ENCODE peak calls at places on chromosomes 5 and 9, in four cellular contexts. T is A549, L is transverse colon, C is breast epithelium. H is an unnamed sample.

GRCh38 chr9:114003756-114004155 is 74.3 kb downstream of the AMBP start:
- DNase-seq in T (no peak), L (no peak), C (no peak), H (no peak)

GRCh38 chr9:69276775-69277174 is 48.2 kb upstream of the ENTREP1 start:
- DNase-seq in T (no peak), L (no peak), C (no peak), H (no peak)

GRCh38 chr9:87260171-87260570 is 237.5 kb upstream of the DAPK1 start:
- DNase-seq in T (no peak), L (no peak), C (no peak), H (no peak)

GRCh38 chr5:89988998-89989690 is 420.4 kb downstream of the CETN3 start:
- DNase-seq in T (no peak), L (no peak), C (no peak), H (no peak)

GRCh38 chr9:100167176-100167575 is 68.1 kb downstream of the INVS start:
- DNase-seq in T (no peak), L (no peak), C (no peak), H (no peak)

GRCh38 chr5:131277875-131278795 is 14.3 kb downstream of the CDC42SE2 start:
- DNase-seq in T (no peak), L (no peak), C (no peak), H (peak)

GRCh38 chr9:88523056-88523455 is 11.9 kb upstream of the NXNL2 start:
- DNase-seq in T (no peak), L (no peak), C (no peak), H (no peak)

GRCh38 chr9:114284316-114285060 is 38.4 kb upstream of the ORM1 start:
- DNase-seq in T (no peak), L (no peak), C (no peak), H (no peak)

GRCh38 chr5:34522599-34523381 is 133.3 kb upstream of the RAI14 start:
- DNase-seq in T (peak), L (peak), C (peak), H (peak)

GRCh38 chr9:72305102-72305546 is 59.9 kb downstream of the ZFAND5 start:
- DNase-seq in T (peak), L (peak), C (peak), H (peak)

GRCh38 chr9:3181049-3181953 is 337.4 kb upstream of the PUM3 start:
- DNase-seq in T (peak), L (peak), C (peak), H (peak)

GRCh38 chr5:95773325-95774059 is 42.4 kb downstream of the RHOBTB3 start:
- DNase-seq in T (no peak), L (no peak), C (no peak), H (peak)

GRCh38 chr5:145360936-145361335 is 474.2 kb downstream of the PRELID2 start:
- DNase-seq in T (no peak), L (no peak), C (no peak), H (no peak)

GRCh38 chr5:96200611-96201010 is 232.4 kb downstream of the PCSK1 start:
- DNase-seq in T (no peak), L (peak), C (no peak), H (no peak)

GRCh38 chr9:93129691-93130500 is 4.2 kb downstream of the NINJ1 start:
- DNase-seq in T (no peak), L (peak), C (no peak), H (no peak)

GRCh38 chr9:124334568-124335319 is 77.0 kb downstream of the NEK6 start:
- DNase-seq in T (no peak), L (no peak), C (no peak), H (no peak)

GRCh38 chr5:62354028-62354874 is 48.2 kb downstream of the KIF2A start:
- DNase-seq in T (peak), L (no peak), C (no peak), H (peak)

GRCh38 chr9:131122158-131122557 is 3.2 kb upstream of the NUP214 start:
- DNase-seq in T (no peak), L (no peak), C (peak), H (no peak)

GRCh38 chr5:67268233-67269011 is 71.8 kb upstream of the CD180 start:
- DNase-seq in T (peak), L (peak), C (peak), H (no peak)

GRCh38 chr9:75953218-75953617 is 62.7 kb downstream of the PCSK5 start:
- DNase-seq in T (no peak), L (no peak), C (no peak), H (no peak)

GRCh38 chr5:16406023-16406422 is 59.6 kb downstream of the ZNF622 start:
- DNase-seq in T (no peak), L (no peak), C (no peak), H (no peak)

GRCh38 chr5:178218237-178218636 is 13.9 kb downstream of the HNRNPAB start:
- DNase-seq in T (no peak), L (no peak), C (no peak), H (no peak)

GRCh38 chr5:178214160-178214803 is 9.9 kb downstream of the HNRNPAB start:
- DNase-seq in T (no peak), L (no peak), C (no peak), H (no peak)

GRCh38 chr5:178216088-178216534 is 11.8 kb downstream of the HNRNPAB start:
- DNase-seq in T (no peak), L (peak), C (no peak), H (peak)

GRCh38 chr5:178215263-178216002 is 11.1 kb downstream of the HNRNPAB start:
- DNase-seq in T (no peak), L (peak), C (no peak), H (peak)

GRCh38 chr5:178216779-178217178 is 12.4 kb downstream of the HNRNPAB start:
- DNase-seq in T (no peak), L (no peak), C (no peak), H (no peak)
- TF ChIP-seq POLR2A in T (no peak), L (no peak), C (no peak), H (no peak)

DNA sequence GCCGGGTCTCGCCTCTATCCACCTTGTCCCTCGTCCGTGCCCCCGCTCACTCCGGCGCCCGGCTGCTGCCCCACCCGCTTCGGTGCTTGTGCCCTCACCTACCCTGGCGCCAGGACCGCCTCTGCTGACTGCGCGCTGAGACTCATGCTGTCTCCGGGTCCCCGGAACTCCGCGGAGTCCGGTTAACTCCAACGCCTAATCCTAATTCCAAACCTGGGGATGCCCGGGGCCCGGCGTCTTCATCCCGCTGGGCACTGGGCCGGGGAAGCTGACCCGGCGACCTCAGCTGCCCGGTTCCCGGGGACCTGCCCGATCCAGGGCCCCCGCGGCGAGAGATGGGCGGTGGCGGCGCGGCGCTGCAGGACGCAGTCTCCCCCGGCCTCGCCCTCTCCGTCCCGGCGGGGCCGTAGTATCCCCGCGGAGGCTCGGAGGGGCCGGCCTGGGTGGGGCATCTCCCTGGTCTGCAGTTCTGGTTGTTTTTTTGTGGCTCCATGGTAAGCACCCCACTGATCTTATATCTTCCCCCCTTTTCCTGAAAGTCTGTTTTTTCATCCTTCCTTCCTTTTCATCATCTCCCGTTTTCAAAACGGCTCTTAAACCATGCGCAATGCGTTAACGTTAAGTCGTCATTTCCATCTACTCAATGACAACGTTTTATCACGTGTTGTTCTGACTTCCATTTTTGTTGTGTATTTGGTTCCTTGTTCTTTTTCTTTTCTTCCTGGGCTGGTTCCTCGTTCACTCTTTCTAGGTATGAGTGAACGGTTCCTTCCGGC is 41.1 kb upstream of the PLEKHG4B start:
- DNase-seq in T (no peak), L (no peak), C (no peak), H (no peak)
- H3K4me3 ChIP-seq in T (no peak), L (no peak), C (no peak), H (no peak)

DNA sequence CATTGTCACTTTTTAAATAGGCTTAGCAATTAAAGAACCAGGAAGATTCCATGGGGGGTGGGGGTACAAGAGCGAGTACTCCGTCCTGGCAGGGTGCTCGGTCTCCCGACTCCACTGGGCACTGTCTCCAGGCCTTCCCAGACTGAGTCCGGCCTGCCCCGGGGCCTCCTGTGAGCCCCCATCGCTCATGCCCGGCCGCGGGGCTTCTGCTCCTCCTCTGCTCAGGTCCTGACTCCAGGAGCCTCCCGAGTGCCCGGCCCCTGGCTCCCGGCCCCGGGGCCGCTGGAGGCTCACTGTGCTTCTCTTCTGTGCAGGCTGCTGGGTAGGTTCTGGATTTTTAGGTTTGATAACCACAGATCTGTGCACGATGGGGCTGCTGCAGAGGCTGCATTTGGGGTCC is 75.0 kb upstream of the RXRA start:
- DNase-seq in T (no peak), L (no peak), C (no peak), H (no peak)
- TF ChIP-seq CTCF in T (no peak), L (no peak), C (no peak), H (no peak)

GRCh38 chr5:172776235-172776594 is 5.2 kb upstream of the DUSP1 start:
- DNase-seq in T (no peak), L (no peak), C (no peak), H (no peak)

GRCh38 chr5:172775326-172776234 is 4.6 kb upstream of the DUSP1 start:
- DNase-seq in T (no peak), L (peak), C (peak), H (peak)

GRCh38 chr5:172779968-172780350 is 9.0 kb upstream of the DUSP1 start:
- DNase-seq in T (no peak), L (peak), C (no peak), H (no peak)

GRCh38 chr5:172778223-172778814 is 7.3 kb upstream of the DUSP1 start:
- DNase-seq in T (no peak), L (peak), C (no peak), H (no peak)

DNA sequence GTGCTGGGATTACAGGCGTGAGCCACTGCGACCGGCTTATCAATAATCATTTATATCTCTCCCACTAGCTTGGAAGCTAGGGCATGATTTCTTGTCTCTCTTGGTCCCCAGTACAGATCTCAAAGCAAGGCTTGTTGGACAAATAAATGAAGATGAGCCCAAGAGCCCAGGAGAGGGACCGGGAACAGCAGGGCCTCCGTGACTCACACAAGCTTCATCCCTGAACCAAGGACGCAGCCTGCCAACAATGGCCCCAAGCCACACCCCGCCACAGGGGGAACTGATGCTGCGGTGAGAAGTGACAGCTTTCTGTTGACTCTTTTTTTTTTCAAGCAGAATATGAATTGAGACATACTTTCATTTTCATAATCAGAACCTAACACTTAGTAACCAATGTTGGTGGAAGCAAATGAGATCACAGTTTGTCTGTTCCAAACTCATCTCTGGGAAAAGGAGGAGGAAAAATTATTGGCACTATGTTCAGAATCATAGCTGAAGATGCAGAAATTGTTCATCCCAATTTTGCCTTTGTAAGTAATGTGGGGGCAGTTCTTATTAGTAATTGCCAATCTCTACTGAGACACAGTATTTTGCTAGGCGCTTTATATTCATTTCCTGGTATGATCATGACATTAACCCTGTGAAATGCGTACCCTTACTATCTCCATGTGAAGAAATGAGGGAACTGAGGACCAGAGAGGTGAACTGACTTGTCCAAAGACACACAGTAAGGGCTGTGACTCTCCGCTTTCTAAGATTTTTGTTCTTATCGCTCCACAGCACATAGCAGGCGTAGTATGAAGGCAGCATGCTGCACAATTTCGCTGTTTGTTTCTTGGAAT is 6.6 kb upstream of the DUSP1 start:
- DNase-seq in T (peak), L (peak), C (peak), H (peak)
- TF ChIP-seq POLR2A in T (no peak), L (peak), C (no peak), H (no peak)

GRCh38 chr9:90055226-90055625 is 450.4 kb downstream of the GADD45G start:
- DNase-seq in T (no peak), L (no peak), C (no peak), H (no peak)

GRCh38 chr9:90047828-90048227 is 443.0 kb downstream of the GADD45G start:
- DNase-seq in T (no peak), L (no peak), C (no peak), H (no peak)

GRCh38 chr9:90054810-90055209 is 450.0 kb downstream of the GADD45G start:
- DNase-seq in T (no peak), L (no peak), C (no peak), H (no peak)

GRCh38 chr9:90057361-90057760 is 452.5 kb downstream of the GADD45G start:
- DNase-seq in T (no peak), L (no peak), C (no peak), H (no peak)

DNA sequence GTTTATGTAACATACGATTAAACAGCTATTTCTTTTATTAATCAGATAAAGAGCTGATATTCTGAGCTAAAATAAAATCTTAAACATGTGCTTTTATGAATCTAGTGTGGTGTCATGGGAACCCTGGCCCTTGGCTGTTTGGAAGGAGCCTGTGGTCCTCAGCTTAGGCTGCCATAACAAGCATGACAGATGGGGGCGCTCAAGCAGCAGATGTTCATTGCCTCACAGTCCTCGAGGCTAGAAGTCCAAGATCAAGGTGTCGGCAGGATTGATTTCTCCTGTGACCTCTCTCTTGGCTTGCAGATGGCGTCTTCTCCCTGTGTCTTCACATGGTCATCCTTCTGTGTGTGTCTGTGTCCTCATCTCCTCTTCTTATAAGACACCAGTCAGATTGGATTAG is 448.2 kb downstream of the GADD45G start:
- DNase-seq in T (no peak), L (no peak), C (no peak), H (peak)
- H3K4me3 ChIP-seq in T (no peak), L (no peak), C (no peak), H (no peak)

DNA sequence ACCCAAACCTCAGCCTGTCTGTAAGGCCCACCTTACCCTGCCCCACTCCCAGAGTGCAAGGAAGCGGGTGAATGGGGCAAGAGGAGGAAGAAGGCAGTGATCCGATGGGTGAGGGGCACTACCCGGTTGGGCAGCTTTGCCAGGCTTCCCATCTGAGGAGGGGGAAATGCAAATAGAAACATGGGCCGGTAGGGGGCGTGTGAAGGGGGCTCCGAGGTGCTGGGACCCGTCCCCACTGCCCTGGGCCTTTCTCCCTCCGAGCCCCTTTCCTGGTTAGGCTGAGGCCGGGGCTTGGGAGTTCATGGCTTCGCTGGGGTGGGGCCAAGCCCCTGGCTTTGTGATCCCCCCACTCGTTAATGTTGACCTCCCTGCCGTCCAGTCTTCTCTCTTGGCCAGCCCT is 23.6 kb upstream of the MYORG start:
- DNase-seq in T (no peak), L (no peak), C (no peak), H (no peak)
- TF ChIP-seq CTCF in T (no peak), L (no peak), C (no peak), H (no peak)

DNA sequence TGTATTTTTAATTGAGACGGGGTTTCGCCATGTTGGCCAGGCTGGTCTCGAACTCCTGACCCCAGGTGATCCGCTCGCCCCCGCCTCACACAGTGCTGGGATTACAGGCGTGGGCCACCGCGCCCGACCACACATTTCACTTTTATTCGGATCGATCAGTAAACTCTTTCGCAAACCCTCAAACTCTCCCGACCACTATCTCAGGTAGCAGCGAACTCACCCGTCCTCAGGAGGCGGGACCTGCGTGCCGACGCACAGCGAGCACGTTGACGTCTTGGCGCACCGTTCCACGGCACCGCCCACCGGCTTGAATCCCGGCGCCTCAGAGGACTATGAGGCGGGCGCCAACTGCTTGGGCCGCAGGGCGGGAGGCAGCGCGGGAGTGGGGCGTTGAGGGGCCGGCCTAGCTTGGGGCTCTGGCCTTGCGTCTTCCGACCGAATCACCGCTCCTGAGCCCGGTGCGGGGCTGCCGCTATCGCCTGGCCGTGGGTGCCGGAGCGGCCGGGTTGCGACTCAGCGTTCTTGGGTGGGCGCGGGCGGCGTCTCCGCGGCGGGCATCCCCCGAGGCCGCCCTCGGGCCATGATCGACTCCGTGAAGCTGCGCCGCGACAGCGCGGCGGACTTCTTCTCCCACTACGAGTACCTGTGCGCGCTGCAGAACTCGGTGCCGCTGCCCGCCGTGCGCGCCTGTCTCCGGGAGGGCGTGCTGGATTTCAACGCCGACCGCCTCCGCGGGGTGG is at the start of gene CEP78:
- DNase-seq in T (peak), L (peak), C (peak), H (peak)
- TF ChIP-seq POLR2A in T (peak), L (peak), C (peak), H (peak)

GRCh38 chr5:171629221-171630005 is 156.2 kb upstream of the SMIM23 start:
- DNase-seq in T (peak), L (no peak), C (no peak), H (peak)
- H3K4me3 ChIP-seq in T (peak), L (no peak), C (no peak), H (peak)